ENCODE peak calls at places on chromosomes 4 and X, in six cellular contexts. I is foreskin fibroblast, C is Calu3, K is pancreas, T is left lung, R is brain microvascular endothelial cell. H is an unnamed sample.
A peak's percentile ranks its signal among the peaks of the same experiment; 100 is the strongest.

GRCh38 chrX:154727418-154728323 is 23.2 kb downstream of the GAB3 start:
- DNase-seq in C (peak; percentile 36), R (peak; percentile 73), I (no peak), K (peak; percentile 47), T (no peak), H (peak; percentile 57)

GRCh38 chrX:13666836-13667235 is 13.9 kb downstream of the TCEANC start:
- DNase-seq in I (no peak), R (no peak), K (no peak), C (peak; percentile 17), T (no peak), H (no peak)

GRCh38 chrX:19177710-19178109 is 55.4 kb upstream of the ADGRG2 start:
- DNase-seq in C (no peak), K (no peak), I (no peak), R (no peak), T (no peak), H (no peak)

GRCh38 chrX:55452825-55453124 is 848 bp downstream of the MAGEH1 start:
- DNase-seq in I (no peak), C (no peak), T (no peak), R (no peak), K (no peak), H (no peak)

GRCh38 chrX:41180194-41180902 is 95.1 kb downstream of the USP9X start:
- DNase-seq in T (no peak), R (peak; percentile 69), C (peak; percentile 39), K (peak; percentile 39), I (peak; percentile 48), H (peak; percentile 72)

GRCh38 chr4:18664051-18664450 is 642.5 kb upstream of the LCORL start:
- DNase-seq in I (no peak), T (peak; percentile 27), K (no peak), R (no peak), C (no peak), H (no peak)

GRCh38 chr4:139562839-139563238 is 6.8 kb upstream of the SETD7 start:
- DNase-seq in C (no peak), K (no peak), T (no peak), I (no peak), R (no peak), H (no peak)

GRCh38 chrX:65668362-65669310 is 1.2 kb downstream of the MSN start:
- DNase-seq in R (peak; percentile 50), K (peak; percentile 14), T (peak; percentile 77), C (peak; percentile 47), I (peak; percentile 80), H (peak; percentile 81)

GRCh38 chr4:152735302-152735917 is 44.1 kb downstream of the TIGD4 start:
- DNase-seq in C (no peak), T (no peak), R (no peak), I (peak; percentile 8), K (no peak), H (peak; percentile 37)

GRCh38 chr4:121724671-121725070 is 27.9 kb upstream of the ANXA5 start:
- DNase-seq in T (no peak), C (no peak), R (no peak), K (no peak), I (no peak), H (no peak)

GRCh38 chr4:11252149-11252548 is 176.5 kb downstream of the HS3ST1 start:
- DNase-seq in R (no peak), C (no peak), K (no peak), T (no peak), I (no peak), H (no peak)

GRCh38 chr4:2814627-2815026 is 21.7 kb downstream of the SH3BP2 start:
- DNase-seq in C (no peak), I (no peak), T (no peak), R (no peak), K (no peak), H (no peak)

GRCh38 chr4:148054275-148054674 is 322.4 kb downstream of the ARHGAP10 start:
- DNase-seq in I (no peak), C (peak; percentile 12), T (no peak), K (no peak), R (peak; percentile 9), H (no peak)

GRCh38 chr4:121690001-121690400 is 6.8 kb downstream of the ANXA5 start:
- DNase-seq in K (no peak), C (no peak), T (no peak), R (peak; percentile 74), I (peak; percentile 41), H (peak; percentile 72)

GRCh38 chr4:127586922-127587571 is 45.7 kb upstream of the INTU start:
- DNase-seq in C (peak; percentile 14), T (no peak), R (peak; percentile 56), K (peak; percentile 19), I (peak; percentile 12), H (peak; percentile 37)

GRCh38 chr4:16858275-16858752 is 40.1 kb downstream of the LDB2 start:
- DNase-seq in C (no peak), K (no peak), R (peak; percentile 35), T (no peak), I (no peak), H (peak; percentile 58)

GRCh38 chr4:27397886-27398285 is 537.2 kb downstream of the STIM2 start:
- DNase-seq in R (no peak), T (no peak), K (no peak), C (no peak), I (peak; percentile 23), H (peak; percentile 95)

GRCh38 chr4:24849662-24850280 is 54.4 kb downstream of the SOD3 start:
- DNase-seq in I (no peak), T (no peak), K (no peak), R (no peak), C (no peak), H (peak; percentile 19)

GRCh38 chr4:110639207-110640092 is 16.6 kb upstream of the PITX2 start:
- DNase-seq in K (no peak), T (no peak), R (no peak), I (no peak), C (no peak), H (no peak)

GRCh38 chrX:138777230-138777629 is 65.7 kb upstream of the FGF13 start:
- DNase-seq in K (no peak), R (no peak), C (no peak), T (no peak), I (no peak), H (no peak)

GRCh38 chrX:41442824-41443560 is 4.2 kb upstream of the NYX start:
- DNase-seq in I (no peak), R (no peak), K (no peak), T (no peak), C (no peak), H (no peak)

GRCh38 chrX:74579597-74580209 is 34.7 kb downstream of the RLIM start:
- DNase-seq in R (no peak), K (no peak), C (no peak), T (no peak), I (peak; percentile 10), H (peak; percentile 51)

GRCh38 chrX:38732866-38733265 is 68.4 kb upstream of the MID1IP1 start:
- DNase-seq in T (no peak), C (no peak), I (no peak), R (no peak), K (no peak), H (no peak)

GRCh38 chr4:72112514-72113156 is 80.8 kb downstream of the NPFFR2 start:
- DNase-seq in R (peak; percentile 80), C (peak; percentile 49), K (no peak), T (no peak), I (no peak), H (peak; percentile 91)

GRCh38 chr4:151093203-151093602 is 6.2 kb upstream of the RPS3A start:
- DNase-seq in T (no peak), C (no peak), R (no peak), K (no peak), I (no peak), H (no peak)

GRCh38 chr4:1216869-1217294 is 32.0 kb downstream of the CTBP1 start:
- DNase-seq in R (no peak), K (no peak), I (no peak), C (no peak), T (peak; percentile 88), H (no peak)

GRCh38 chr4:10706236-10706635 is 21.7 kb upstream of the CLNK start:
- DNase-seq in I (peak; percentile 23), C (no peak), R (no peak), K (no peak), T (no peak), H (peak; percentile 14)

GRCh38 chrX:137031517-137032377 is 2.0 kb downstream of the GPR101 start:
- DNase-seq in K (no peak), C (no peak), R (peak; percentile 28), T (no peak), I (peak; percentile 36), H (peak; percentile 44)

GRCh38 chrX:10564484-10564883 is 55.9 kb downstream of the MID1 start:
- DNase-seq in I (no peak), T (no peak), K (no peak), C (no peak), R (no peak), H (no peak)

GRCh38 chr4:40255722-40256281 is 59.0 kb downstream of the RHOH start:
- DNase-seq in I (peak; percentile 94), T (no peak), C (peak; percentile 15), R (peak; percentile 91), K (no peak), H (peak; percentile 100)

GRCh38 chrX:119885554-119886428 is 9.9 kb upstream of the AKAP14 start:
- DNase-seq in I (no peak), T (no peak), K (no peak), R (no peak), C (no peak), H (peak; percentile 61)

GRCh38 chr4:147958459-147959065 is 226.7 kb downstream of the ARHGAP10 start:
- DNase-seq in C (no peak), I (no peak), T (no peak), R (no peak), K (no peak), H (no peak)

GRCh38 chr4:130356873-130357272 is 1260.9 kb downstream of the C4orf33 start:
- DNase-seq in T (no peak), R (no peak), K (no peak), I (no peak), C (no peak), H (no peak)

GRCh38 chr4:8045909-8046308 is 106.2 kb upstream of the AFAP1 start:
- DNase-seq in K (no peak), I (no peak), T (no peak), C (no peak), R (no peak), H (no peak)
- TF ChIP-seq CTCF in K (no peak), I (no peak), T (no peak), C (no peak), R (no peak), H (no peak)

GRCh38 chrX:54043084-54043483 is 1.2 kb downstream of the PHF8 start:
- DNase-seq in R (no peak), K (no peak), T (no peak), I (no peak), C (no peak), H (no peak)
- TF ChIP-seq CTCF in R (no peak), K (no peak), T (no peak), I (no peak), C (no peak), H (no peak)

GRCh38 chr4:161254375-161254774 is 909.4 kb downstream of the FSTL5 start:
- DNase-seq in C (no peak), K (no peak), T (no peak), I (no peak), R (no peak), H (no peak)
- TF ChIP-seq CTCF in C (no peak), K (no peak), T (no peak), I (no peak), R (no peak), H (no peak)

DNA sequence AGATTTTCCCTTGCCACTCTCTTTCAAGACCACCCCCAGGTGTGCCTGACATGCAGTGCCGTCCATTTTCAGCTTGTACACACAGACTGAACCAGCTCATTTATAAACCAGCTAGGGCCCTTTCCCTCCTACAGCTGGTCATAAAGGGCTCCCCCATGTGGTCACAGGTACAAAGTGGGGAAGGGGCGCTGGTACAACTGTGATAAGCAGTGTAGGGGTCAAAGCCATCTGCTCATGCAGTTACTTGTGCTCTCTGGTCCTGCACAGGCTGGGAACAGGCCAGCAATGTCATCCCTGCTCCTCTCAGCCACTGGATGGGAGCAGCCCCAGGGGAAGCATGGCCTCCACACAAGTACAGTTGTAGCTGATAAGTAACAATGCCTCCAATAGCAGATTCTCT is 20.6 kb downstream of the GABRQ start:
- DNase-seq in T (no peak), R (no peak), C (no peak), K (no peak), I (no peak), H (no peak)
- TF ChIP-seq CTCF in T (no peak), R (peak; percentile 8), C (no peak), K (no peak), I (no peak), H (no peak)